ENCODE peak calls at places on chromosomes 13 and 19, in four cellular contexts. O, E, S and V are unnamed samples.

GRCh38 chr13:44484562-44485164 is 91.5 kb downstream of the TSC22D1 start:
- DNase-seq in O (no peak), E (no peak), S (no peak), V (no peak)

GRCh38 chr13:92984151-92984550 is 242.5 kb upstream of the GPC6 start:
- DNase-seq in E (no peak), O (no peak), S (no peak), V (no peak)

GRCh38 chr19:17266975-17267788 is at the start of gene BABAM1:
- DNase-seq in E (peak; percentile 100), S (peak; percentile 91), O (peak; percentile 99), V (peak; percentile 94)

GRCh38 chr19:14517840-14518505 is at the start of gene DNAJB1:
- DNase-seq in S (peak; percentile 55), E (no peak), O (peak; percentile 83), V (peak; percentile 73)

GRCh38 chr13:29767006-29767405 is 83.4 kb downstream of the UBL3 start:
- DNase-seq in S (no peak), O (no peak), E (no peak), V (no peak)

GRCh38 chr19:13554506-13555235 is 48.4 kb upstream of the CACNA1A start:
- DNase-seq in O (no peak), E (no peak), S (no peak), V (no peak)

GRCh38 chr13:40432018-40432978 is 234.1 kb downstream of the FOXO1 start:
- DNase-seq in S (no peak), E (no peak), O (no peak), V (no peak)

GRCh38 chr13:50227356-50227755 is 212.1 kb downstream of the KCNRG start:
- DNase-seq in E (no peak), S (no peak), O (no peak), V (no peak)

DNA sequence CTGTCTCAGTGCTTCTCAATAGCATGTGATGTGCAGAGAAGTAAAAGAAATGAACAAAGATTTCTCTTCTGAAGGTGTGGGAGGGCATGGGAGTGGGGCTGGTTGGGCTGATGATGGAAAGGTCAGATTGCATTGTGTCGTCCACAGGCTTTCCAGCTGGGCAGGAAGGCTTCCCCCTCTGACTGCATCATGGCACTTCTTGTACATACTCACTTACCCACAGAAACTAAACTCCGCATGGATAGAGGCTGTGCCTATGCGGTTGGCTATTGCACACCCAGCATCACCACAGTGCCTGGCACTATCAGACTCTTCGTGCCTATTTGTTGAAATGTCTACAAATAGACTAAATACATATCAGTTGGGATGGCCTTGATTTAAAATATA is 24.4 kb upstream of the TNFSF11 start:
- DNase-seq in O (no peak), E (no peak), S (no peak), V (no peak)
- TF ChIP-seq CTCF in O (no peak), E (no peak), S (no peak), V (no peak)

DNA sequence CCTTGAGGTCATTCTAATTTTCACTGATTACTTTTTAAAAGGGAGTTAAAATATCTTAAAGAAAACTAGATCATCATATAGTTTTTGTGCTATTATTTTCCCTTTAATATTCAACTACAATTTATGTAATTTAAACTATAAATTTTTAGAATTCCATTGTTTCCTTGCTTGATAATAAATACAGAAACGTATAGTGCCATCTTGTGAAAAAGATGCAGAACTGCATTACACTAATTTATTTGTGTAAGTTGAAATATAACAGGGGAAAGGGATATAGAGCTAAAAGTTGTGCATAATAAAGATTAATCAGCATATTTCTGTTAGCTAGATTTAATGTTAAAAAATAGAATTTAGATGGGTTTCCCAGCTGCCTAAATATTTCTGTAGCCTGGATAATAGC is 61.5 kb upstream of the TDRD3 start:
- DNase-seq in E (no peak), O (no peak), S (no peak), V (no peak)
- TF ChIP-seq CTCF in E (no peak), O (peak; percentile 67), S (peak; percentile 68), V (no peak)

GRCh38 chr19:8358948-8359347 is 5.0 kb upstream of the ANGPTL4 start:
- DNase-seq in S (no peak), O (no peak), E (no peak), V (no peak)

GRCh38 chr19:8357007-8357521 is 6.9 kb upstream of the ANGPTL4 start:
- DNase-seq in S (no peak), O (no peak), E (no peak), V (no peak)

GRCh38 chr19:8352134-8352827 is 9.2 kb upstream of the KANK3 start:
- DNase-seq in O (no peak), S (no peak), E (no peak), V (no peak)

GRCh38 chr19:8360196-8360595 is 3.8 kb upstream of the ANGPTL4 start:
- DNase-seq in S (no peak), O (no peak), E (no peak), V (no peak)

GRCh38 chr19:8355631-8356402 is 8.1 kb upstream of the ANGPTL4 start:
- DNase-seq in O (peak; percentile 74), E (peak; percentile 90), S (no peak), V (peak; percentile 34)
- TF ChIP-seq CTCF in O (no peak), E (no peak), S (no peak), V (no peak)

DNA sequence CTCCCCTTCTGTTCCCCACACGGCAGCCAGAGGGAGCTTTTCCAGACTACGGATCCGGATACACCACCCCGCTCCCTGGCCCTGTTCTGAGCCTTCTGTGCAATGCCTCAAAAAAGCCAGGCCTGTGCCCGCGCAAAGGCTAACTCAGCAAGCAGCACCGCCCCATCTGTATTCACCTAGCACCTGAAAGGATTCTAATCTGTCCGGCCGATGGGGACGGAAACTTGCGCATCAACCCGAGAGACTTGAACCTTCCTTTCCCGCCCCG is 589 bp downstream of the ZBTB45 start:
- DNase-seq in S (peak; percentile 46), O (peak; percentile 69), E (peak; percentile 30), V (peak; percentile 81)
- TF ChIP-seq CTCF in S (no peak), O (no peak), E (peak; percentile 83), V (no peak)

GRCh38 chr13:60091573-60091972 is 72.2 kb downstream of the DIAPH3 start:
- DNase-seq in O (no peak), E (no peak), S (no peak), V (no peak)
- TF ChIP-seq CTCF in O (no peak), E (no peak), S (no peak), V (no peak)